ENCODE peak calls at places on chromosomes 3 and 15, in eight cellular contexts. W is HEK293T, P is caudate nucleus, L is amniotic stem cell, S is fibroblast of lung, F is A549, Z is NCI-H1105, Y is SK-MEL-5. Q is an unnamed sample.

GRCh38 chr3:23981136-23981535 is 36.0 kb downstream of the NR1D2 start:
- DNase-seq in W (no peak), P (no peak), L (no peak), S (no peak), F (no peak), Z (no peak), Y (no peak), Q (no peak)

GRCh38 chr15:43514241-43515057 is 3.0 kb upstream of the MAP1A start:
- DNase-seq in W (no peak), P (peak), L (no peak), S (peak), F (no peak), Z (no peak), Y (peak), Q (no peak)

GRCh38 chr3:4362523-4362922 is 59.4 kb downstream of the SETMAR start:
- DNase-seq in W (no peak), P (no peak), L (no peak), S (no peak), F (no peak), Z (no peak), Y (no peak), Q (no peak)

GRCh38 chr3:5197470-5198312 is 10.2 kb downstream of the EDEM1 start:
- DNase-seq in W (no peak), P (no peak), L (no peak), S (peak), F (no peak), Z (no peak), Y (no peak), Q (peak)

GRCh38 chr3:38314767-38315487 is 31.7 kb upstream of the XYLB start:
- DNase-seq in W (no peak), P (no peak), L (no peak), S (no peak), F (no peak), Z (no peak), Y (no peak), Q (no peak)

GRCh38 chr3:100402150-100402706 is 889 bp downstream of the LNP1 start:
- DNase-seq in W (no peak), P (no peak), L (peak), S (peak), F (peak), Z (peak), Y (peak), Q (peak)

GRCh38 chr3:153443961-153444360 is 281.9 kb downstream of the RAP2B start:
- DNase-seq in W (peak), P (no peak), L (no peak), S (no peak), F (peak), Z (no peak), Y (peak), Q (no peak)

GRCh38 chr3:67215690-67216089 is 217.6 kb downstream of the KBTBD8 start:
- DNase-seq in W (no peak), P (no peak), L (no peak), S (no peak), F (no peak), Z (peak), Y (no peak), Q (no peak)

GRCh38 chr3:14803981-14804834 is 14.6 kb upstream of the FGD5 start:
- DNase-seq in W (no peak), P (no peak), L (no peak), S (no peak), F (no peak), Z (no peak), Y (no peak), Q (no peak)

GRCh38 chr15:101559938-101560337 is 70.4 kb upstream of the PCSK6 start:
- DNase-seq in W (no peak), P (no peak), L (no peak), S (no peak), F (no peak), Z (no peak), Y (no peak), Q (no peak)

GRCh38 chr3:187103251-187103650 is 36.0 kb downstream of the RPL39L start:
- DNase-seq in W (no peak), P (no peak), L (no peak), S (no peak), F (no peak), Z (no peak), Y (no peak), Q (no peak)

GRCh38 chr3:86948840-86949239 is 42.1 kb downstream of the VGLL3 start:
- DNase-seq in W (no peak), P (no peak), L (peak), S (peak), F (peak), Z (no peak), Y (no peak), Q (no peak)

GRCh38 chr15:25766421-25766820 is 96.7 kb downstream of the ATP10A start:
- DNase-seq in W (no peak), P (no peak), L (no peak), S (no peak), F (no peak), Z (no peak), Y (no peak), Q (no peak)

GRCh38 chr3:38245930-38246329 is 19.7 kb upstream of the SLC22A13 start:
- DNase-seq in W (no peak), P (no peak), L (no peak), S (no peak), F (no peak), Z (no peak), Y (no peak), Q (no peak)

GRCh38 chr15:26355671-26356070 is 417.2 kb downstream of the GABRB3 start:
- DNase-seq in W (no peak), P (no peak), L (no peak), S (no peak), F (no peak), Z (peak), Y (no peak), Q (no peak)

GRCh38 chr3:133887951-133888703 is 7.6 kb downstream of the RAB6B start:
- DNase-seq in W (peak), P (no peak), L (no peak), S (no peak), F (no peak), Z (no peak), Y (peak), Q (no peak)

GRCh38 chr3:128080323-128080898 is 28.2 kb downstream of the SEC61A1 start:
- DNase-seq in W (no peak), P (no peak), L (peak), S (peak), F (peak), Z (no peak), Y (no peak), Q (no peak)

GRCh38 chr3:32383136-32383711 is 8.4 kb upstream of the CMTM7 start:
- DNase-seq in W (no peak), P (no peak), L (no peak), S (no peak), F (no peak), Z (no peak), Y (no peak), Q (no peak)

GRCh38 chr3:1963896-1964295 is 134.8 kb upstream of the CNTN4 start:
- DNase-seq in W (no peak), P (no peak), L (no peak), S (no peak), F (no peak), Z (no peak), Y (no peak), Q (no peak)

GRCh38 chr3:57893668-57894067 is 114.6 kb upstream of the FLNB start:
- DNase-seq in W (no peak), P (no peak), L (no peak), S (no peak), F (no peak), Z (no peak), Y (no peak), Q (no peak)

GRCh38 chr3:16723994-16724393 is 118.8 kb upstream of the DAZL start:
- DNase-seq in W (peak), P (no peak), L (no peak), S (peak), F (peak), Z (no peak), Y (peak), Q (no peak)

GRCh38 chr3:195794708-195795107 is 17.0 kb downstream of the MUC4 start:
- DNase-seq in W (no peak), P (no peak), L (no peak), S (peak), F (no peak), Z (no peak), Y (no peak), Q (no peak)

Q was measured in NCI-H460.